ENCODE peak calls at places on chromosomes 4 and X, in eight cellular contexts. H is hepatic stellate cell, U is Right ventricle myocardium inferior, A is HTR-8/SVneo, B is PC-3, G is NCI-H345, P is amniotic stem cell, I is hypothalamus. S is an unnamed sample.

GRCh38 chr4:52659722-52660261 is 691 bp upstream of the USP46 start:
- DNase-seq in H (peak), U (peak), A (no peak), B (peak), G (peak), P (no peak), I (peak), S (no peak)

GRCh38 chr4:783133-783541 is 42.8 kb downstream of the CPLX1 start:
- DNase-seq in H (no peak), U (peak), A (no peak), B (no peak), G (no peak), P (no peak), I (no peak), S (no peak)

GRCh38 chr4:70603856-70604255 is 11.8 kb downstream of the AMBN start:
- DNase-seq in H (no peak), U (no peak), A (no peak), B (no peak), G (no peak), P (no peak), I (no peak), S (no peak)

GRCh38 chrX:11059923-11060322 is 51.2 kb upstream of the HCCS start:
- DNase-seq in H (no peak), U (no peak), A (peak), B (peak), G (no peak), P (no peak), I (no peak), S (no peak)

GRCh38 chr4:20356565-20356964 is 104.9 kb downstream of the SLIT2 start:
- DNase-seq in H (no peak), U (no peak), A (no peak), B (no peak), G (peak), P (no peak), I (no peak), S (no peak)

GRCh38 chr4:174561556-174561955 is 39.3 kb upstream of the HPGD start:
- DNase-seq in H (no peak), U (no peak), A (no peak), B (peak), G (no peak), P (no peak), I (no peak), S (no peak)

GRCh38 chr4:187436251-187436650 is 559.3 kb upstream of the ZFP42 start:
- DNase-seq in H (no peak), U (no peak), A (no peak), B (no peak), G (no peak), P (no peak), I (no peak), S (no peak)

GRCh38 chr4:1093391-1094335 is 19.7 kb downstream of the RNF212 start:
- DNase-seq in H (no peak), U (no peak), A (no peak), B (no peak), G (no peak), P (no peak), I (no peak), S (peak)

GRCh38 chr4:128979934-128980333 is 113.4 kb downstream of the SCLT1 start:
- DNase-seq in H (peak), U (no peak), A (peak), B (peak), G (no peak), P (peak), I (no peak), S (no peak)

GRCh38 chrX:46686003-46686645 is 72.8 kb downstream of the SLC9A7 start:
- DNase-seq in H (no peak), U (no peak), A (peak), B (peak), G (peak), P (no peak), I (no peak), S (peak)